ENCODE peak calls at places on chromosomes 3 and 15, in five cellular contexts. One of them, this sample, is unnamed.

GRCh38 chr3:110708166-110708565 is 363.4 kb upstream of the NECTIN3 start:
- DNase-seq in activated CD8-positive, alpha-beta memory T cell treated with anti-CD3 and anti-CD28 coated beads, Interleukin-2, amount 50 U/mL, for 48 hours: no peak
- DNase-seq in vagina: no peak
- DNase-seq in T-helper 2 cell: no peak
- DNase-seq in lung: no peak
- DNase-seq in this sample: no peak

GRCh38 chr3:156770699-156771414 is 55.3 kb upstream of the LEKR1 start:
- DNase-seq in activated CD8-positive, alpha-beta memory T cell treated with anti-CD3 and anti-CD28 coated beads, Interleukin-2, amount 50 U/mL, for 48 hours: no peak
- DNase-seq in vagina: no peak
- DNase-seq in T-helper 2 cell: no peak
- DNase-seq in lung: no peak
- DNase-seq in this sample: no peak

GRCh38 chr15:55334997-55335396 is 16.0 kb downstream of the PIGB start:
- DNase-seq in activated CD8-positive, alpha-beta memory T cell treated with anti-CD3 and anti-CD28 coated beads, Interleukin-2, amount 50 U/mL, for 48 hours: no peak
- DNase-seq in vagina: no peak
- DNase-seq in T-helper 2 cell: no peak
- DNase-seq in lung: no peak
- DNase-seq in this sample: no peak

GRCh38 chr3:96347289-96347688 is 467.1 kb upstream of the EPHA6 start:
- DNase-seq in activated CD8-positive, alpha-beta memory T cell treated with anti-CD3 and anti-CD28 coated beads, Interleukin-2, amount 50 U/mL, for 48 hours: no peak
- DNase-seq in vagina: no peak
- DNase-seq in T-helper 2 cell: no peak
- DNase-seq in lung: no peak
- DNase-seq in this sample: no peak

GRCh38 chr3:17431004-17431403 is 311.4 kb downstream of the TBC1D5 start:
- DNase-seq in activated CD8-positive, alpha-beta memory T cell treated with anti-CD3 and anti-CD28 coated beads, Interleukin-2, amount 50 U/mL, for 48 hours: no peak
- DNase-seq in vagina: no peak
- DNase-seq in T-helper 2 cell: no peak
- DNase-seq in lung: no peak
- DNase-seq in this sample: no peak

GRCh38 chr3:25155696-25156471 is 272.2 kb upstream of the RARB start:
- DNase-seq in activated CD8-positive, alpha-beta memory T cell treated with anti-CD3 and anti-CD28 coated beads, Interleukin-2, amount 50 U/mL, for 48 hours: no peak
- DNase-seq in vagina: no peak
- DNase-seq in T-helper 2 cell: no peak
- DNase-seq in lung: no peak
- DNase-seq in this sample: no peak

GRCh38 chr3:161914703-161915102 is 418.1 kb downstream of the OTOL1 start:
- DNase-seq in activated CD8-positive, alpha-beta memory T cell treated with anti-CD3 and anti-CD28 coated beads, Interleukin-2, amount 50 U/mL, for 48 hours: no peak
- DNase-seq in vagina: no peak
- DNase-seq in T-helper 2 cell: no peak
- DNase-seq in lung: no peak
- DNase-seq in this sample: peak

GRCh38 chr3:55467099-55467498 is 20.0 kb downstream of the WNT5A start:
- DNase-seq in activated CD8-positive, alpha-beta memory T cell treated with anti-CD3 and anti-CD28 coated beads, Interleukin-2, amount 50 U/mL, for 48 hours: no peak
- DNase-seq in vagina: no peak
- DNase-seq in T-helper 2 cell: no peak
- DNase-seq in lung: no peak
- DNase-seq in this sample: no peak

GRCh38 chr3:4722103-4722502 is 229.0 kb downstream of the ITPR1 start:
- DNase-seq in activated CD8-positive, alpha-beta memory T cell treated with anti-CD3 and anti-CD28 coated beads, Interleukin-2, amount 50 U/mL, for 48 hours: no peak
- DNase-seq in vagina: no peak
- DNase-seq in T-helper 2 cell: no peak
- DNase-seq in lung: no peak
- DNase-seq in this sample: peak

GRCh38 chr3:66472313-66473134 is 28.3 kb downstream of the LRIG1 start:
- DNase-seq in activated CD8-positive, alpha-beta memory T cell treated with anti-CD3 and anti-CD28 coated beads, Interleukin-2, amount 50 U/mL, for 48 hours: peak
- DNase-seq in vagina: no peak
- DNase-seq in T-helper 2 cell: no peak
- DNase-seq in lung: no peak
- DNase-seq in this sample: no peak

GRCh38 chr15:88810449-88810848 is 7.2 kb downstream of the ACAN start:
- DNase-seq in activated CD8-positive, alpha-beta memory T cell treated with anti-CD3 and anti-CD28 coated beads, Interleukin-2, amount 50 U/mL, for 48 hours: no peak
- DNase-seq in vagina: no peak
- DNase-seq in T-helper 2 cell: no peak
- DNase-seq in lung: no peak
- DNase-seq in this sample: no peak

GRCh38 chr15:94004697-94005096 is 226.7 kb upstream of the MCTP2 start:
- DNase-seq in activated CD8-positive, alpha-beta memory T cell treated with anti-CD3 and anti-CD28 coated beads, Interleukin-2, amount 50 U/mL, for 48 hours: no peak
- DNase-seq in vagina: no peak
- DNase-seq in T-helper 2 cell: no peak
- DNase-seq in lung: no peak
- DNase-seq in this sample: peak

GRCh38 chr3:41489205-41489604 is 289.9 kb downstream of the CTNNB1 start:
- DNase-seq in activated CD8-positive, alpha-beta memory T cell treated with anti-CD3 and anti-CD28 coated beads, Interleukin-2, amount 50 U/mL, for 48 hours: no peak
- DNase-seq in vagina: no peak
- DNase-seq in T-helper 2 cell: no peak
- DNase-seq in lung: no peak
- DNase-seq in this sample: no peak

GRCh38 chr3:184299488-184300376 is 691 bp downstream of the PSMD2 start:
- DNase-seq in activated CD8-positive, alpha-beta memory T cell treated with anti-CD3 and anti-CD28 coated beads, Interleukin-2, amount 50 U/mL, for 48 hours: no peak
- DNase-seq in vagina: no peak
- DNase-seq in T-helper 2 cell: no peak
- DNase-seq in lung: no peak
- DNase-seq in this sample: peak

GRCh38 chr3:11736136-11736833 is 92.6 kb upstream of the VGLL4 start:
- DNase-seq in activated CD8-positive, alpha-beta memory T cell treated with anti-CD3 and anti-CD28 coated beads, Interleukin-2, amount 50 U/mL, for 48 hours: no peak
- DNase-seq in vagina: no peak
- DNase-seq in T-helper 2 cell: no peak
- DNase-seq in lung: no peak
- DNase-seq in this sample: no peak

GRCh38 chr3:75272708-75273107 is 391.4 kb upstream of the FRG2C start:
- DNase-seq in activated CD8-positive, alpha-beta memory T cell treated with anti-CD3 and anti-CD28 coated beads, Interleukin-2, amount 50 U/mL, for 48 hours: no peak
- DNase-seq in vagina: no peak
- DNase-seq in T-helper 2 cell: no peak
- DNase-seq in lung: no peak
- DNase-seq in this sample: no peak

GRCh38 chr3:132283440-132283839 is 33.8 kb upstream of the ACP3 start:
- DNase-seq in activated CD8-positive, alpha-beta memory T cell treated with anti-CD3 and anti-CD28 coated beads, Interleukin-2, amount 50 U/mL, for 48 hours: no peak
- DNase-seq in vagina: no peak
- DNase-seq in T-helper 2 cell: no peak
- DNase-seq in lung: peak
- DNase-seq in this sample: no peak

GRCh38 chr15:69225355-69226027 is 65.1 kb downstream of the GLCE start:
- DNase-seq in activated CD8-positive, alpha-beta memory T cell treated with anti-CD3 and anti-CD28 coated beads, Interleukin-2, amount 50 U/mL, for 48 hours: no peak
- DNase-seq in vagina: no peak
- DNase-seq in T-helper 2 cell: no peak
- DNase-seq in lung: no peak
- DNase-seq in this sample: no peak

GRCh38 chr3:101879623-101880284 is 30.4 kb downstream of the NFKBIZ start:
- DNase-seq in activated CD8-positive, alpha-beta memory T cell treated with anti-CD3 and anti-CD28 coated beads, Interleukin-2, amount 50 U/mL, for 48 hours: no peak
- DNase-seq in vagina: no peak
- DNase-seq in T-helper 2 cell: no peak
- DNase-seq in lung: no peak
- DNase-seq in this sample: no peak

GRCh38 chr3:60948488-60948887 is 302.8 kb downstream of the FHIT start:
- DNase-seq in activated CD8-positive, alpha-beta memory T cell treated with anti-CD3 and anti-CD28 coated beads, Interleukin-2, amount 50 U/mL, for 48 hours: no peak
- DNase-seq in vagina: no peak
- DNase-seq in T-helper 2 cell: no peak
- DNase-seq in lung: no peak
- DNase-seq in this sample: no peak

GRCh38 chr15:63015618-63016017 is 26.9 kb upstream of the TPM1 start:
- DNase-seq in activated CD8-positive, alpha-beta memory T cell treated with anti-CD3 and anti-CD28 coated beads, Interleukin-2, amount 50 U/mL, for 48 hours: no peak
- DNase-seq in vagina: no peak
- DNase-seq in T-helper 2 cell: no peak
- DNase-seq in lung: no peak
- DNase-seq in this sample: no peak

This sample was measured in ureter.